ENCODE peak calls at places on chromosomes 13 and 19, in six cellular contexts. C is A549, K is HepG2, M is endothelial cell of umbilical vein, Z is GM12878, Q is K562. V is an unnamed sample.

GRCh38 chr19:12090807-12091206 is 26.3 kb downstream of the ZNF844 start:
- DNase-seq in Z (peak), C (no peak), K (peak), M (peak), Q (peak), V (peak)

GRCh38 chr13:21338651-21339278 is 120.3 kb downstream of the ZDHHC20 start:
- DNase-seq in C (no peak), K (no peak), M (no peak), Z (no peak), Q (no peak), V (no peak)

GRCh38 chr19:52566588-52566987 is 3.5 kb upstream of the ZNF701 start:
- DNase-seq in Q (peak), C (peak), K (no peak), Z (no peak), M (peak), V (no peak)

GRCh38 chr19:6210721-6211600 is 68.8 kb downstream of the MLLT1 start:
- DNase-seq in C (no peak), M (no peak), K (no peak), Z (no peak), Q (no peak), V (no peak)

GRCh38 chr13:47251771-47252170 is 354.9 kb upstream of the HTR2A start:
- DNase-seq in Z (no peak), M (no peak), K (no peak), C (no peak), Q (no peak), V (no peak)

GRCh38 chr19:45630463-45630862 is 8.7 kb downstream of the EML2 start:
- DNase-seq in C (peak), M (peak), Q (no peak), K (no peak), Z (peak), V (peak)

GRCh38 chr19:15551183-15552004 is 43.1 kb downstream of the CYP4F22 start:
- DNase-seq in Q (peak), C (peak), K (peak), Z (no peak), M (no peak), V (no peak)

GRCh38 chr13:22451345-22451744 is 729.4 kb upstream of the SGCG start:
- DNase-seq in Z (no peak), K (peak), C (no peak), Q (no peak), M (no peak), V (peak)

GRCh38 chr13:25377244-25377962 is 5.6 kb downstream of the ATP8A2 start:
- DNase-seq in K (no peak), M (no peak), Z (no peak), C (no peak), Q (no peak), V (no peak)

DNA sequence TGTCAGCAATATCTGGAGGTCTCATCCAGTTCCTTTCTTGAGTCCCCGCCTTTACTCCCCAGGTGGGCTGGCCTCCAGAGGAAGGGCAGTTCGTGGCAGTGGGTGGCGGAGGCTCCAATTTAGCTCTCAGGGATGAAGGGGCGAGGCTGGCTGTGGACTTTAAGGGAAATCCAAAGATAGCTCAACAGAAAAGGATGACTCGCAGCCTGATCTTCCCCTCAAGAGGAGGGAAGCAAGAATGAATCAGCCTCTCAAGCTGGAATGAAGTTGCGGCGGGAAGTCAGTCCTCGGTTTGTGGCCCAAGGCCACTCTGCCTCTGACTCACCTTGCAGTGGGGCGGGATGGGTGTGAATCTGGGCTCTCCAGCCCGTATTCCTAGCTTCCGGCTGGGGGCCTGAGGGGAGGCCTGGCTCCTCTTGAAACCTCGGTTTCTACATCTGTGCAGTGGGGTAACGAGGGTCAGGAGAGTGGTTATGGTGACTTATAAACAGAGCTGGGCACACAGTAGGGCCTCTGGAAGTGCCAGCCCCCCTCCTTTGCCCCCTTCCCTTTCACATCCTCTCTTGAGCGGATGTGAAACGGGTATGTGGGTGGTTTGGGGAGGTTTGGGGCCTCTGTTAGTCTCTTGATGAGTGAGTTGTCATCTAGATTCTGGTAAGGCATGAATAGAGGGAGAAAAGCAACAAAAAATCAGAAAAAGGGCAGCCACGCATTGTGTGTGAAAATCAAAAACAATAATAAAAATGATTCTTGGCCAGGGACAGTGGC is 10.5 kb upstream of the SMG9 start:
- DNase-seq in Q (no peak), M (peak), Z (peak), C (peak), K (peak), V (peak)
- TF ChIP-seq MYC in Q (no peak), M (no peak), Z (no peak), C (no peak), K (no peak), V (no peak)

DNA sequence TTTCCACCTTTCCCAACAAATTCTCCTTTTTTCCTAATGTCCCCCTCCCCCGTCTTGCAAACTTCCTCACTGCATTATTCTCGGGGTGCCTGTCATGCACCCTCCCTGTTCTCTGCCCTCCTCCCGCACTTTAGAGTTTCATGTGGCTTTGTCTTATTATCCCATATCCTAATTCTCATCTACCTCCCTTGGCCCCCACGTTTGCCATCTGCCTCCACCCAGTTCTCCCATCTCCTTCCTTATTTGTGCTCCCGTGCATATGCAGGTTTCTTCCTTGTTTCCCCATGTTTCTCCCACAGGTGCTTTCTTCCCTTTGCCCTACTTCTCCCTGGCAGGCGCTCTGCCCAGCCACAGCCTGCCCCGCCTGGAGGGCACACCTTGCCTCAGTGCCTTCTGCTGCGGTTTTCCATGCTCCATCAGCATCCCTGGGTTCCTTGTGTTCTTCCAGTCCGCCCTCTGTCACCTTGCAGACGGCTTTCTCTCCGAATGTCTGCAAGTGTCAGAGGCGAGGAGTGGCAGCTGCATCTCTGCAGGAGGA is 1.5 kb downstream of the SPATA13 start:
- DNase-seq in M (no peak), Q (no peak), K (no peak), Z (no peak), C (no peak), V (no peak)
- TF ChIP-seq MYC in M (no peak), Q (no peak), K (no peak), Z (no peak), C (no peak), V (no peak)

DNA sequence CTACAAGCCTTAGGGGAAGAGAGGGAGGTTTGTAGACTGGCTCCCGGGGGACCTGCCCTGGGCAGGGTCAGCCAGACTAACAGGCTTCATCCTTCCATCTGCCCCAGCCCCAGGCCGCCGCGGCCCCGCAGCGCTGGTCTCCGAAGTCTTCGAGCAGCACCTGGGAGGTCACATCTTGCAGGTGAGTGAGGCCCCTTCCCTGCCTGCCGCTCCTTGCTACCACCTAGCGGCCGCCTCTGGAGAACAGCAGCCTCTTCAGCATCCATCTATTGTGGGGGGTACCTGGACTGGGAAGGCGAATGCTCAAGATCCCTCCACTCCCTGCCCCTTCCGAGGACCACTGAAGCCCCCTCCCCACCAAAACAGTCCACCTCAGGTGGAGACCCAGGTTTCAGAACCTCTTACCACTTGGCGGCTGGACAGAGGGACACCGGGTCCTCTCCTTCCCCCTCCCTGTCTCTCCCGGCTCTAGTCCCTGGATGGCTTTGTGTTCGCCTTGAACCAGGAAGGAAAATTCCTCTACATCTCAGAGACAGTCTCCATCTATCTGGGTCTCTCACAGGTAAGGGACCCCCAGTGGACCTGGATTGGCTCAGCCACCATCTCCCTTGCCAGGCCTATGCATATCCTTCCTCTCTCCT is 12.7 kb downstream of the NPAS1 start:
- DNase-seq in C (peak), Q (peak), M (peak), Z (no peak), K (no peak), V (peak)
- TF ChIP-seq MYC in C (no peak), Q (no peak), M (no peak), Z (no peak), K (no peak), V (no peak)

GRCh38 chr19:41373993-41374392 is 2.3 kb upstream of the TMEM91 start:
- DNase-seq in C (no peak), Q (no peak), Z (no peak), M (peak), K (no peak), V (no peak)

GRCh38 chr19:41371541-41371940 is 4.8 kb upstream of the TMEM91 start:
- DNase-seq in K (no peak), C (no peak), Z (no peak), Q (no peak), M (no peak), V (no peak)

GRCh38 chr19:41377977-41378707 is 1.8 kb downstream of the TMEM91 start:
- DNase-seq in C (no peak), K (no peak), M (no peak), Z (no peak), Q (no peak), V (no peak)

GRCh38 chr19:41376241-41376997 is at the start of gene TMEM91:
- DNase-seq in M (peak), C (no peak), Z (no peak), Q (no peak), K (no peak), V (no peak)

GRCh38 chr19:41376998-41377365 is 649 bp downstream of the TMEM91 start:
- DNase-seq in Z (no peak), K (no peak), Q (no peak), C (no peak), M (no peak), V (no peak)
- TF ChIP-seq MYC in Z (no peak), K (no peak), Q (no peak), C (no peak), M (no peak), V (no peak)